ENCODE peak calls at places on chromosomes 7 and 10, in nine cellular contexts. V is MM.1S, N is cardiac muscle cell, Y is SJSA1, R is IMR-90, I is heart left ventricle, M is A673, S is ovary, O is fibroblast of lung. U is an unnamed sample.
A peak's percentile ranks its signal among the peaks of the same experiment; 100 is the strongest.

GRCh38 chr7:89023146-89023545 is 227.6 kb upstream of the TEX47 start:
- DNase-seq in S (no peak), Y (peak; percentile 88), I (no peak), O (no peak), V (no peak), M (no peak), N (no peak), R (no peak), U (no peak)

GRCh38 chr10:73485320-73485719 is 10.5 kb downstream of the PPP3CB start:
- DNase-seq in O (no peak), I (no peak), Y (no peak), N (no peak), R (no peak), M (peak; percentile 12), S (no peak), V (no peak), U (no peak)

GRCh38 chr10:9762966-9763656 is 1254.6 kb upstream of the CELF2 start:
- DNase-seq in O (peak; percentile 93), I (no peak), S (no peak), N (peak; percentile 91), V (no peak), Y (no peak), R (peak; percentile 82), M (no peak), U (peak; percentile 19)

GRCh38 chr7:64463636-64464375 is 99.1 kb downstream of the ZNF680 start:
- DNase-seq in S (peak; percentile 63), I (peak; percentile 90), V (peak; percentile 78), Y (no peak), R (peak; percentile 4), O (peak; percentile 64), N (peak; percentile 62), M (peak; percentile 1), U (peak; percentile 30)

GRCh38 chr7:13949450-13949849 is 40.0 kb downstream of the ETV1 start:
- DNase-seq in I (no peak), Y (no peak), M (no peak), V (no peak), R (no peak), S (no peak), O (no peak), N (no peak), U (no peak)

GRCh38 chr10:71083457-71083975 is 128.9 kb upstream of the UNC5B start:
- DNase-seq in O (no peak), I (no peak), Y (no peak), R (no peak), S (no peak), M (no peak), N (no peak), V (no peak), U (no peak)

GRCh38 chr10:49609283-49610014 is 661 bp upstream of the SLC18A3 start:
- DNase-seq in N (no peak), M (no peak), O (no peak), R (no peak), I (no peak), S (no peak), Y (no peak), V (no peak), U (no peak)

GRCh38 chr10:30823651-30824050 is 194.1 kb upstream of the LYZL2 start:
- DNase-seq in R (no peak), S (no peak), I (no peak), M (no peak), V (no peak), N (no peak), Y (no peak), O (no peak), U (no peak)

GRCh38 chr7:129213828-129214227 is 11.0 kb upstream of the AHCYL2 start:
- DNase-seq in O (no peak), N (no peak), R (no peak), Y (no peak), M (peak; percentile 48), S (no peak), V (peak; percentile 57), I (no peak), U (no peak)

GRCh38 chr10:61792921-61793320 is 108.6 kb upstream of the ARID5B start:
- DNase-seq in R (no peak), Y (peak; percentile 30), I (no peak), N (no peak), V (no peak), S (no peak), O (no peak), M (no peak), U (no peak)

GRCh38 chr7:18771834-18772566 is 276.5 kb downstream of the HDAC9 start:
- DNase-seq in O (peak; percentile 9), Y (no peak), N (no peak), M (no peak), R (no peak), S (no peak), V (no peak), I (no peak), U (no peak)

GRCh38 chr7:129797224-129797789 is 155.5 kb downstream of the UBE2H start:
- DNase-seq in Y (no peak), R (no peak), M (peak; percentile 33), N (no peak), O (no peak), I (no peak), S (no peak), V (no peak), U (no peak)

GRCh38 chr7:6130007-6130587 is 98.9 kb downstream of the ANKRD61 start:
- DNase-seq in Y (no peak), N (no peak), S (no peak), R (no peak), O (no peak), M (no peak), V (no peak), I (no peak), U (no peak)

GRCh38 chr7:105131890-105132289 is 117.9 kb downstream of the KMT2E start:
- DNase-seq in V (no peak), O (no peak), S (no peak), R (no peak), M (no peak), Y (no peak), I (no peak), N (no peak), U (no peak)

GRCh38 chr10:79904671-79905321 is 44.1 kb downstream of the SFTPD start:
- DNase-seq in O (peak; percentile 64), V (peak; percentile 63), Y (peak; percentile 63), R (peak; percentile 41), M (peak; percentile 75), N (peak; percentile 85), S (peak; percentile 45), I (peak; percentile 86), U (no peak)

GRCh38 chr10:17617031-17617911 is at the start of gene HACD1:
- DNase-seq in Y (peak; percentile 86), N (peak; percentile 65), O (peak; percentile 59), V (no peak), R (peak; percentile 75), I (peak; percentile 82), M (peak; percentile 89), S (peak; percentile 43), U (no peak)

DNA sequence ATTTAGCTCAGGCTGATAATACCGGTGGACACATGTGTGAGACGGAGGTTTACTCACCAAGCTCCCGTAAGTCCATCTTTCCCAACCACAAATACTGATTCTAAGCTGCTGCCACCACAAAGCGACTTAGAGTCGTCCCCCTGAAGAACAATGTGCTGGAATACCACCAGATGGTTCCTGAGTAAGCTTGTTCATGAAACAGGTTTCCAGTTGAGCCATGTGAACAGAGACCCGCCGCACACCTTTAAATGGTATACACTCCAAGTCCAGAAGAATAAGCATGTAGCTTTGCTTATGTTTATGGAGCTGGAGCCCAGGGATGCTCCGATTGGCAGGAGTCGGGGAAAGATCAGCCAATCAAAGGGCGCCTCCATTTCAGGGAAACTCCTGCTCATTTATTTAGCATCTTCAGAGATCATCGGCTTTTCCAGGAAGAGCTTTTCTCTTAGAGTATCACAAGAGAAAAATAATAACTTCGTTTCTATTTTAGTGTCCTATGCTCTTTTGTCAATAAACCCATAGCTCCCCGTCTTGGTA is 261.6 kb upstream of the AOAH start:
- DNase-seq in R (no peak), S (no peak), N (no peak), O (no peak), Y (no peak), I (no peak), M (peak; percentile 18), V (no peak), U (no peak)
- H3K4me3 ChIP-seq in R (no peak overlapping the region), S (no peak overlapping the region), N (no peak overlapping the region), O (no peak overlapping the region), Y (no peak overlapping the region), I (no peak overlapping the region), M (no peak overlapping the region), V (no peak overlapping the region), U (no peak overlapping the region)

DNA sequence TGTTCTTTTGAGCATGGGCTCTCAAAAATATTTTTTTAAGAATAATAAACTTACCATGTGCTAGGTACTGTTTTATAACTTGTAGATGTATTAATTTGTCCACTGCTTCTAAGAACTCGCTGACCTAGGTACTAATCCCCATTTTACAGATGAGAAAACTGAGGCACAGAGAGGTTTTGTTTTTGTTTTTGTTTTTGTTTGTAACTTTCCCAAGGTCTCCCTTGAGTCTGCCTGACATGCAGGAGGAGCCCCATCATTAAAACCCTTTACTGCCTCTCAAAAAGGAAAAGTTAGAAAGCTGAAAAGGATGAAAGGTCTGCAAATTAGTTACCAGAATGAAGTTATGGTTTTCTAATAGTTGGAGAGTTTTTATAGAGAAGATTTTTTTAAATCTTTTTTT is 38.5 kb upstream of the AGBL3 start:
- DNase-seq in S (no peak), V (no peak), R (no peak), M (no peak), I (no peak), O (no peak), N (no peak), Y (no peak), U (no peak)
- H3K36me3 ChIP-seq in S (no peaks in the 10 kb centered on the region), V (no peaks in the 10 kb centered on the region), R (peaks cover 49% of the 10 kb centered on the region), M (peaks cover 20% of the 10 kb centered on the region), I (peaks cover 99% of the 10 kb centered on the region), O (peaks cover 6% of the 10 kb centered on the region), N (peaks cover 48% of the 10 kb centered on the region), Y (peaks cover 93% of the 10 kb centered on the region), U (peaks cover 31% of the 10 kb centered on the region)

GRCh38 chr10:58517071-58517470 is 4.4 kb downstream of the BICC1 start:
- DNase-seq in V (no peak), M (no peak), I (no peak), O (no peak), R (no peak), Y (no peak), S (no peak), N (no peak), U (no peak)

GRCh38 chr10:58515296-58515956 is 2.8 kb downstream of the BICC1 start:
- DNase-seq in S (no peak), V (no peak), R (no peak), N (no peak), O (no peak), Y (peak; percentile 12), I (no peak), M (no peak), U (no peak)

GRCh38 chr10:58517481-58518355 is 5.0 kb downstream of the BICC1 start:
- DNase-seq in I (no peak), O (no peak), Y (no peak), M (no peak), N (no peak), S (no peak), R (no peak), V (no peak), U (no peak)

GRCh38 chr10:58514102-58514472 is 1.4 kb downstream of the BICC1 start:
- DNase-seq in I (no peak), O (no peak), S (no peak), Y (peak; percentile 22), R (no peak), V (no peak), M (no peak), N (no peak), U (no peak)

GRCh38 chr10:58516118-58516517 is 3.4 kb downstream of the BICC1 start:
- DNase-seq in S (no peak), V (no peak), Y (no peak), M (no peak), R (no peak), I (no peak), O (no peak), N (peak; percentile 22), U (no peak)
- H3K4me3 ChIP-seq in S (no peak overlapping the region), V (no peak overlapping the region), Y (no peak overlapping the region), M (no peak overlapping the region), R (no peak overlapping the region), I (no peak overlapping the region), O (no peak overlapping the region), N (no peak overlapping the region), U (peak overlapping the region; percentile 95)

GRCh38 chr10:103316087-103316486 is 34.9 kb downstream of the PCGF6 start:
- DNase-seq in M (no peak), S (no peak), I (no peak), O (no peak), Y (no peak), N (no peak), R (no peak), V (no peak), U (no peak)
- H3K36me3 ChIP-seq in M (peaks cover 53% of the 10 kb centered on the region), S (no peaks in the 10 kb centered on the region), I (peaks cover 74% of the 10 kb centered on the region), O (no peaks in the 10 kb centered on the region), Y (peaks cover 58% of the 10 kb centered on the region), N (peaks cover 44% of the 10 kb centered on the region), R (peaks cover 18% of the 10 kb centered on the region), V (peaks cover 6% of the 10 kb centered on the region), U (peaks cover 3% of the 10 kb centered on the region)

U was measured in BJ.